ENCODE peak calls at places on chromosomes 7 and 10, in seven cellular contexts. A is A549, U is transverse colon, H is sigmoid colon, J is K562, R is testis, S is IMR-90. N is an unnamed sample.

GRCh38 chr10:28541695-28542365 is 8.9 kb downstream of the WAC start:
- DNase-seq in A (no peak), U (no peak), H (no peak), J (no peak), R (no peak), S (no peak), N (no peak)

GRCh38 chr7:128030999-128031681 is at the start of gene LRRC4:
- DNase-seq in A (no peak), U (peak), H (no peak), J (no peak), R (peak), S (peak), N (peak)

GRCh38 chr10:58384095-58384494 is 1.1 kb upstream of the TFAM start:
- DNase-seq in A (no peak), U (no peak), H (no peak), J (no peak), R (no peak), S (no peak), N (no peak)

GRCh38 chr10:94074462-94074861 is 80.7 kb downstream of the PLCE1 start:
- DNase-seq in A (no peak), U (no peak), H (no peak), J (no peak), R (no peak), S (no peak), N (no peak)

GRCh38 chr7:96284838-96285237 is 37.1 kb downstream of the SLC25A13 start:
- DNase-seq in A (no peak), U (no peak), H (no peak), J (no peak), R (no peak), S (no peak), N (no peak)

GRCh38 chr10:4708123-4708759 is 117.8 kb upstream of the AKR1E2 start:
- DNase-seq in A (peak), U (no peak), H (no peak), J (peak), R (no peak), S (no peak), N (no peak)

GRCh38 chr10:92239600-92240288 is 51.1 kb downstream of the CPEB3 start:
- DNase-seq in A (no peak), U (peak), H (peak), J (no peak), R (peak), S (peak), N (peak)

GRCh38 chr10:104301907-104302690 is 33.1 kb downstream of the GSTO2 start:
- DNase-seq in A (no peak), U (no peak), H (no peak), J (no peak), R (no peak), S (peak), N (no peak)

GRCh38 chr7:47407136-47407535 is 174.8 kb downstream of the TNS3 start:
- DNase-seq in A (no peak), U (peak), H (peak), J (no peak), R (no peak), S (no peak), N (no peak)

GRCh38 chr10:49649294-49649693 is 30.2 kb upstream of the C10orf53 start:
- DNase-seq in A (no peak), U (no peak), H (no peak), J (no peak), R (no peak), S (no peak), N (no peak)

DNA sequence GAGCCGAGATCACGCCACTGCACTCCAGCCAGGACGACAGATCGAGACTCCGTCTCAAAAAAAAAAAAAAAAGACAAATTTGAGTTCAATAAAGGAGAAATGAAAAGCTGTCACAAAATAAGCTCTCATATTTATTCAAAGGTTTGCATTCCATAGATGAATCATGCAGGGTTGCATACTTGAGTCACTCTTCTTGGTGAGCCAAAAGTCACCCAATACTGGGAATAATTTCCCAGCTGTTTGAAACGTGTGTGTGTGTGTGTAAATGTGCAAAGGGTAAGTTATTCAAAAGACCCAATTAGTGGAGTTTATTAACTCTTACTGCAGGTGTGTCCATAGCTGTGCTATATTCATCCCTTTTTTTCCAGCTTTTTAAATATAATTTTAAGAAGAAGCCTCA is 297.7 kb downstream of the CCDC3 start:
- DNase-seq in A (peak), U (no peak), H (no peak), J (no peak), R (no peak), S (peak), N (no peak)
- H3K27ac ChIP-seq in A (peak), U (peak), H (peak), J (no peak), R (no peak), S (peak), N (no peak)

DNA sequence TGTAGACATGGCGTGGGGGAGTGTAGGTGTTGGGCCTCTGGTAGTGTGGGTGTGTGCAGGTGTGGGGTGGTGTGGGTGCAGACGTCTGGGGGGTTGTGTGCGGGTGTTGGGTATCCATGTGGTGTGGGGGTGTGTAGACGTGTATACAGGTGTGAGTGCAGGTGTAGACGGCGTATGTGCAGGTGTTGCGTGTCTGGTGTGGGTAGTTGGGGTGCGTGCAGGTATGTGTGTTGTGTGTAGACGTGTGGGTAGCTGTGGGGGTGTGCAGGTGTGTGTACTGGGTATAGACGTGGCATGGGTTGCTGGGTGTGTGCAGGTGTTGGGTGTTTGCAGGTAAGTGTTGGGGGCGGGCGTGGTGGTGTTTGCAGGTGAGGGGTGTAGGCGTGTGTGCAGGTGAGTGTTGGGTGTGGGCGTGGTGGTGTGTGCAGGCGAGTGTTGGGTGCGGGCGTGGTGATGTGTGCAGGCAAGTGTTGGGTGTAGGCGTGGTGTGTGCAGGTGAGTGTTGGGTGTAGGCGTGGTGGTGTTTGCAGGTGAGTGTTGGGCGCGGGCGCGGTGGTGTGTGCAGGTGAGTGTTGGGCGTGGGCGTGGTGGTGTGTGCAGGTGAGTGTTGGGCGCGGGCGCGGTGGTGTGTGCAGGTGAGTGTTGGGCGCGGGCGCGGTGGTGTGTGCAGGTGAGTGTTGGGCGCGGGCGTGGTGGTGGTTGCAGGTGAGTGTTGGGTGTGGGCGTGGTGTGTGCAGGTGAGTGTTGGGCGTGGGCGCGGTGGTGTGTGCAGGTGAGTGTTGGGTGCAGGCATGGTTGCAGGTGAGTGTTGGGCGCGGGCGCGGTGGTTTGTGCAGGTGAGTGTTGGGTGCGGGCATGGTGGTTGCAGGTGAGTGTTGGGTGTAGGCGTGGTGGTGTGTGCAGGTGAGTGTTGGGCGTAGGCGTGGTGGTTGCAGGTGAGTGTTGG is 16.6 kb downstream of the GET4 start:
- DNase-seq in A (no peak), U (no peak), H (no peak), J (no peak), R (no peak), S (no peak), N (no peak)
- TF ChIP-seq POLR2A in A (peak), U (no peak), H (no peak), J (no peak), R (no peak), S (no peak), N (no peak)

GRCh38 chr10:72375585-72375984 is 20.9 kb upstream of the DNAJB12 start:
- DNase-seq in A (peak), U (no peak), H (no peak), J (peak), R (peak), S (no peak), N (no peak)
- TF ChIP-seq CTCF in A (peak), U (no peak), H (no peak), J (peak), R (peak), S (peak), N (no peak)

GRCh38 chr7:70354409-70355169 is 756.3 kb downstream of the AUTS2 start:
- DNase-seq in A (no peak), U (no peak), H (no peak), J (no peak), R (no peak), S (no peak), N (no peak)
- H3K27ac ChIP-seq in A (no peak), U (no peak), H (no peak), J (no peak), R (no peak), S (no peak), N (no peak)

N was measured in heart left ventricle.